ENCODE peak calls at places on chromosomes 1 and 21, in nine cellular contexts. One of them, this sample, is unnamed.

GRCh38 chr21:34592120-34592561 is 22.8 kb downstream of the RCAN1 start:
- DNase-seq in lower leg skin: no peak
- DNase-seq in transverse colon: peak
- DNase-seq in IMR-90: peak
- DNase-seq in body of pancreas: peak
- DNase-seq in K562: peak
- DNase-seq in ovary: peak
- DNase-seq in breast epithelium: no peak
- DNase-seq in prostate gland: no peak
- DNase-seq in this sample: no peak

GRCh38 chr1:162383091-162383490 is 1.6 kb downstream of the C1orf226 start:
- DNase-seq in IMR-90: no peak
- DNase-seq in breast epithelium: no peak
- DNase-seq in K562: no peak
- DNase-seq in prostate gland: no peak
- DNase-seq in lower leg skin: no peak
- DNase-seq in body of pancreas: no peak
- DNase-seq in ovary: no peak
- DNase-seq in transverse colon: no peak
- DNase-seq in this sample: no peak

GRCh38 chr1:55913565-55913964 is 665.8 kb downstream of the PLPP3 start:
- DNase-seq in IMR-90: no peak
- DNase-seq in K562: no peak
- DNase-seq in transverse colon: no peak
- DNase-seq in prostate gland: no peak
- DNase-seq in lower leg skin: no peak
- DNase-seq in ovary: no peak
- DNase-seq in breast epithelium: no peak
- DNase-seq in body of pancreas: no peak
- DNase-seq in this sample: no peak

GRCh38 chr1:161768986-161769672 is 3.0 kb downstream of the ATF6 start:
- DNase-seq in transverse colon: no peak
- DNase-seq in ovary: no peak
- DNase-seq in lower leg skin: no peak
- DNase-seq in body of pancreas: no peak
- DNase-seq in IMR-90: no peak
- DNase-seq in prostate gland: no peak
- DNase-seq in K562: no peak
- DNase-seq in breast epithelium: no peak
- DNase-seq in this sample: no peak

GRCh38 chr21:17607684-17608083 is 5.0 kb downstream of the BTG3 start:
- DNase-seq in IMR-90: no peak
- DNase-seq in lower leg skin: no peak
- DNase-seq in breast epithelium: no peak
- DNase-seq in K562: no peak
- DNase-seq in body of pancreas: no peak
- DNase-seq in prostate gland: peak
- DNase-seq in transverse colon: no peak
- DNase-seq in ovary: no peak
- DNase-seq in this sample: no peak

GRCh38 chr1:35663434-35663833 is 22.1 kb upstream of the PSMB2 start:
- DNase-seq in IMR-90: no peak
- DNase-seq in breast epithelium: no peak
- DNase-seq in prostate gland: no peak
- DNase-seq in K562: no peak
- DNase-seq in body of pancreas: no peak
- DNase-seq in ovary: no peak
- DNase-seq in lower leg skin: no peak
- DNase-seq in transverse colon: no peak
- DNase-seq in this sample: no peak

GRCh38 chr1:101526813-101527212 is 290.0 kb downstream of the S1PR1 start:
- DNase-seq in prostate gland: no peak
- DNase-seq in transverse colon: no peak
- DNase-seq in body of pancreas: no peak
- DNase-seq in lower leg skin: no peak
- DNase-seq in K562: no peak
- DNase-seq in breast epithelium: no peak
- DNase-seq in ovary: no peak
- DNase-seq in IMR-90: no peak
- DNase-seq in this sample: no peak

GRCh38 chr1:178552856-178553255 is 39.9 kb downstream of the TEX35 start:
- DNase-seq in K562: no peak
- DNase-seq in IMR-90: no peak
- DNase-seq in breast epithelium: no peak
- DNase-seq in body of pancreas: no peak
- DNase-seq in transverse colon: no peak
- DNase-seq in ovary: no peak
- DNase-seq in prostate gland: no peak
- DNase-seq in lower leg skin: no peak
- DNase-seq in this sample: no peak

GRCh38 chr1:172254521-172255222 is 165.8 kb upstream of the C1orf105 start:
- DNase-seq in lower leg skin: no peak
- DNase-seq in IMR-90: peak
- DNase-seq in prostate gland: no peak
- DNase-seq in transverse colon: no peak
- DNase-seq in body of pancreas: no peak
- DNase-seq in K562: no peak
- DNase-seq in ovary: no peak
- DNase-seq in breast epithelium: no peak
- DNase-seq in this sample: no peak

GRCh38 chr1:34113887-34114286 is 51.1 kb downstream of the CSMD2 start:
- DNase-seq in K562: no peak
- DNase-seq in transverse colon: no peak
- DNase-seq in prostate gland: no peak
- DNase-seq in breast epithelium: no peak
- DNase-seq in ovary: no peak
- DNase-seq in body of pancreas: no peak
- DNase-seq in IMR-90: no peak
- DNase-seq in lower leg skin: no peak
- DNase-seq in this sample: no peak

GRCh38 chr1:246698466-246699094 is 25.6 kb upstream of the SCCPDH start:
- DNase-seq in breast epithelium: no peak
- DNase-seq in K562: no peak
- DNase-seq in lower leg skin: no peak
- DNase-seq in transverse colon: no peak
- DNase-seq in IMR-90: no peak
- DNase-seq in prostate gland: no peak
- DNase-seq in ovary: no peak
- DNase-seq in body of pancreas: no peak
- DNase-seq in this sample: no peak

DNA sequence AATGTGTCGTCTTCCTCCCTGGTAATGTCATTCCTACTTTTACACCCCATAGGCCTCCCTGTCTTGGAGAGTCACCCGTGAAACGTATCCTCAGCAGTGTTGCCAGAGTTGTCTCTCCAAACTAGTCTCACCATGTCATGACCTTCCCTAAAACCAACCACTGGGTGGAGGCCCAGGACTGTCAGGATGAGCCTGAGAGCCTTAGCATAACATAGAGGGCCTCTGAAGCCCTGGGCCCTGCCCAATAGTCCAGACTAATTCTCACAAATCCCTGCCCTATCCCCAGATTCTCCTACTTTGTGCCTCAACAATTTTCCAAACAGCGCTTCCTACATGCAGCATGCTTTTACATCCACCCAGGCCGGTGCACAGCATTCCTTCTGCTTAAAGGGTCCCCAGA is 29.3 kb upstream of the HSD3B1 start:
- DNase-seq in K562: no peak
- DNase-seq in ovary: no peak
- DNase-seq in IMR-90: no peak
- DNase-seq in lower leg skin: no peak
- DNase-seq in body of pancreas: no peak
- DNase-seq in prostate gland: no peak
- DNase-seq in breast epithelium: no peak
- DNase-seq in transverse colon: no peak
- DNase-seq in this sample: no peak
- TF ChIP-seq CTCF in K562: no peak
- TF ChIP-seq CTCF in ovary: no peak
- TF ChIP-seq CTCF in IMR-90: no peak
- TF ChIP-seq CTCF in lower leg skin: no peak
- TF ChIP-seq CTCF in body of pancreas: no peak
- TF ChIP-seq CTCF in prostate gland: no peak
- TF ChIP-seq CTCF in breast epithelium: no peak
- TF ChIP-seq CTCF in transverse colon: no peak
- TF ChIP-seq CTCF in this sample: no peak

DNA sequence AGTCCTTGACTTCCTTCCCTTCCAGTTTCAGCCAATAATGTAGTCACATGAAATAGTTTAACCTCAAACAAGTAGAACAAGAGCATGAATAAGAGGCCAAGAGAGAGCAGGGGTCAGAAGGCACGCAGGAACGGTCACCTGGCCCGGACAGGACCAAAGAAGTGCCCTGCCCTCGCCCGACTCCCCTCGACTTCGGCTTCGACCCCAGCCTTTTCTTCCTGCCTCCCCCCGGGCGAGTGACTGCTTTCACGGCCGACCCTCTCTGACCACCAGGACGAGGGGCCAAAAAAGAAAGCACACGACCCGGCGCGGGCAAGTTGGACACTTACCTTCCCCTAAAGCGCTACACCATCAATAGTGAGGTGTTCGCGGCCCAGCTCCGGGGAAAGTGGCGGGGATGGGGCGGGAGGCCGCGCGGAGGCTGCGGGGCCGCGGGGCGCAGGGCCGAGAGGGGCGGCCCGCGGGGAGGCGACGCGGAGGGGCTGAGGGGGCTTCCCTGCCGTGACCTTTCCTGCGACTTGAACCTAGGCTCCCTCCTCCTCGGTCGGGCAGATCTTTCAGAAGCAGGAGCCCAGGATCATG is 518 bp downstream of the RERE start:
- DNase-seq in K562: peak
- DNase-seq in breast epithelium: peak
- DNase-seq in lower leg skin: peak
- DNase-seq in transverse colon: peak
- DNase-seq in IMR-90: no peak
- DNase-seq in prostate gland: no peak
- DNase-seq in ovary: peak
- DNase-seq in body of pancreas: peak
- DNase-seq in this sample: peak
- TF ChIP-seq POLR2A in K562: no peak
- TF ChIP-seq POLR2A in breast epithelium: no peak
- TF ChIP-seq POLR2A in lower leg skin: no peak
- TF ChIP-seq POLR2A in transverse colon: no peak
- TF ChIP-seq POLR2A in IMR-90: no peak
- TF ChIP-seq POLR2A in prostate gland: no peak
- TF ChIP-seq POLR2A in ovary: no peak
- TF ChIP-seq POLR2A in body of pancreas: no peak
- TF ChIP-seq POLR2A in this sample: no peak

DNA sequence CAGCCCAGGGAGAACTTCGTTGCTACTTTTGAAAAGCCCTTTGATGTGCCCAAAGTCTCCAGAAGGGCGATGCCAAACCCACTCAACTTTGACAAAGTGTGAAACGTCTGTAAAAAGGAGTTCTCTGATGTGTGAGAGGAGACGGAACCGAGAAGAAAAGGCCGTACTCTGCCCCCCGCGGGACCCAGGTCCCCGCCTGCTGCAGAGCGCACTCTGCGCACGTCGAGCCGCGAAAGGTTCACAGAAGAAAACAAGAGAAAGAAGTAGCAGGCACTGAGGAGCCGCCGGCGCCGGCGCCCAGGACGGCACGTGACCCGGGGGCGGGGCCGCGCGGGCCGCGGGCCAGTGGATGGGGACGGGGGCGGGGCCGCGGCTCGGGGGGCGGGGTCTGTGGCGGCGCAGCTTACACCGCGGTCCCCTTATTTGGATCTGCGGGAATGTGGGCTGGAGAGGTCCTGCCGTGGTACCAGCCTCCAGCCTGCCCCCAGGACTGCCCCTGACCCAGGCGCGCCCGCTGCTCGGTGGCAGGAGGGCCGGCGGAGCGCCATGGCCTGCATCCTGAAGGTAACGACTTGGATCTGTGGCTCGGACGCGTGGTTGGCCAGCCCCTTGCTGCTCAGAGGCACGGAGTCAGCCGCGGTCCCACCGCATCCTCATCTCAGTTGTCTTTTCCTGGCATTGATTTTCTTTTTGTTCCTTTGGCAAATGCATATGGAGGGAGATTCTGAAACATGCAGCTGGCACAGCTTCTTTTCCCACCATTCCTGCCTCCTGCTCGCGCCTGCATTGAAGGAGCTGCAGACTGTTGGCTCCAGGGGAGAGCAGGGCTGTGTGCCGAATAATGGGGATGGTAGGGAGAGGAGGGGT is at the start of gene ST6GALNAC3:
- DNase-seq in lower leg skin: peak
- DNase-seq in K562: peak
- DNase-seq in ovary: peak
- DNase-seq in transverse colon: peak
- DNase-seq in body of pancreas: peak
- DNase-seq in prostate gland: peak
- DNase-seq in breast epithelium: peak
- DNase-seq in IMR-90: peak
- DNase-seq in this sample: peak
- TF ChIP-seq CTCF in lower leg skin: no peak
- TF ChIP-seq CTCF in K562: no peak
- TF ChIP-seq CTCF in ovary: no peak
- TF ChIP-seq CTCF in transverse colon: no peak
- TF ChIP-seq CTCF in body of pancreas: no peak
- TF ChIP-seq CTCF in prostate gland: no peak
- TF ChIP-seq CTCF in breast epithelium: no peak
- TF ChIP-seq CTCF in IMR-90: no peak
- TF ChIP-seq CTCF in this sample: no peak

GRCh38 chr1:110033421-110033820 is 1.0 kb upstream of the STRIP1 start:
- DNase-seq in body of pancreas: no peak
- DNase-seq in breast epithelium: no peak
- DNase-seq in ovary: no peak
- DNase-seq in prostate gland: no peak
- DNase-seq in IMR-90: no peak
- DNase-seq in lower leg skin: no peak
- DNase-seq in K562: no peak
- DNase-seq in transverse colon: no peak
- DNase-seq in this sample: no peak
- TF ChIP-seq POLR2A in body of pancreas: no peak
- TF ChIP-seq POLR2A in breast epithelium: no peak
- TF ChIP-seq POLR2A in ovary: no peak
- TF ChIP-seq POLR2A in prostate gland: no peak
- TF ChIP-seq POLR2A in IMR-90: no peak
- TF ChIP-seq POLR2A in lower leg skin: no peak
- TF ChIP-seq POLR2A in K562: no peak
- TF ChIP-seq POLR2A in transverse colon: no peak
- TF ChIP-seq POLR2A in this sample: no peak

GRCh38 chr1:218344814-218345672 is at the start of gene TGFB2:
- DNase-seq in IMR-90: peak
- DNase-seq in breast epithelium: peak
- DNase-seq in K562: peak
- DNase-seq in body of pancreas: peak
- DNase-seq in ovary: peak
- DNase-seq in lower leg skin: peak
- DNase-seq in transverse colon: peak
- DNase-seq in prostate gland: peak
- DNase-seq in this sample: peak
- TF ChIP-seq CTCF in IMR-90: no peak
- TF ChIP-seq CTCF in breast epithelium: peak
- TF ChIP-seq CTCF in K562: no peak
- TF ChIP-seq CTCF in body of pancreas: no peak
- TF ChIP-seq CTCF in ovary: no peak
- TF ChIP-seq CTCF in lower leg skin: no peak
- TF ChIP-seq CTCF in transverse colon: no peak
- TF ChIP-seq CTCF in prostate gland: no peak
- TF ChIP-seq CTCF in this sample: no peak